ENCODE peak calls at places on chromosome 6, in six cellular contexts. N is right cardiac atrium, W is astrocyte of the spinal cord, P is breast epithelium, V is coronary artery, S is GM23248. F is an unnamed sample.

GRCh38 chr6:20699402-20699801 is 165.1 kb downstream of the CDKAL1 start:
- DNase-seq in N (no peak), P (no peak), W (no peak), V (no peak), S (no peak), F (no peak)

GRCh38 chr6:109493865-109494264 is 10.8 kb upstream of the ZBTB24 start:
- DNase-seq in S (no peak), V (no peak), P (no peak), N (no peak), W (no peak), F (no peak)

GRCh38 chr6:39923394-39923793 is 10.9 kb downstream of the MOCS1 start:
- DNase-seq in N (no peak), V (peak), S (no peak), W (no peak), P (peak), F (no peak)

GRCh38 chr6:81241126-81241525 is 511.4 kb downstream of the TENT5A start:
- DNase-seq in P (no peak), W (peak), V (no peak), S (peak), N (no peak), F (no peak)

GRCh38 chr6:64013061-64013410 is 377.4 kb downstream of the PHF3 start:
- DNase-seq in V (no peak), N (no peak), W (peak), P (no peak), S (no peak), F (no peak)

GRCh38 chr6:90350689-90351554 is 54.3 kb upstream of the BACH2 start:
- DNase-seq in S (no peak), P (no peak), W (no peak), N (no peak), V (no peak), F (peak)

GRCh38 chr6:157987788-157988699 is 6.4 kb downstream of the SYNJ2 start:
- DNase-seq in V (no peak), S (no peak), W (no peak), P (no peak), N (no peak), F (no peak)

GRCh38 chr6:27890351-27891299 is 21.6 kb downstream of the OR2B2 start:
- DNase-seq in W (peak), N (peak), S (peak), P (peak), V (no peak), F (peak)

GRCh38 chr6:10837692-10837996 is 695 bp downstream of the MAK start:
- DNase-seq in W (peak), P (no peak), S (peak), V (no peak), N (no peak), F (no peak)

GRCh38 chr6:142819603-142820335 is 125.2 kb downstream of the HIVEP2 start:
- DNase-seq in V (no peak), N (no peak), S (peak), P (no peak), W (peak), F (peak)

GRCh38 chr6:124961784-124962611 is at the start of gene RNF217:
- DNase-seq in P (no peak), S (peak), N (peak), W (peak), V (peak), F (no peak)

GRCh38 chr6:69953491-69953890 is 87.1 kb downstream of the COL19A1 start:
- DNase-seq in N (no peak), V (no peak), W (no peak), P (no peak), S (no peak), F (no peak)

GRCh38 chr6:95768539-95768938 is 191.2 kb downstream of the MANEA start:
- DNase-seq in P (no peak), V (no peak), N (no peak), W (no peak), S (no peak), F (no peak)

GRCh38 chr6:160051390-160051789 is 70.2 kb upstream of the SLC22A1 start:
- DNase-seq in V (no peak), S (no peak), P (no peak), N (no peak), W (peak), F (peak)

GRCh38 chr6:44257007-44257752 is at the start of gene SLC35B2:
- DNase-seq in N (peak), S (peak), W (peak), P (peak), V (no peak), F (no peak)

GRCh38 chr6:31615748-31616147 is 714 bp downstream of the AIF1 start:
- DNase-seq in V (no peak), P (no peak), S (no peak), W (no peak), N (no peak), F (peak)

GRCh38 chr6:121544691-121545090 is 109.2 kb downstream of the GJA1 start:
- DNase-seq in V (no peak), S (peak), N (no peak), P (no peak), W (no peak), F (no peak)

GRCh38 chr6:165774903-165775608 is 112.0 kb upstream of the PDE10A start:
- DNase-seq in W (peak), V (no peak), P (no peak), S (no peak), N (no peak), F (no peak)

GRCh38 chr6:19865178-19865577 is 28.0 kb downstream of the ID4 start:
- DNase-seq in P (no peak), N (no peak), S (no peak), W (no peak), V (no peak), F (no peak)

GRCh38 chr6:87257565-87257964 is 64.8 kb upstream of the SMIM8 start:
- DNase-seq in N (no peak), P (no peak), S (no peak), V (no peak), W (no peak), F (no peak)

GRCh38 chr6:139027620-139028182 is 844 bp upstream of the ABRACL start:
- DNase-seq in W (no peak), S (peak), V (no peak), P (no peak), N (no peak), F (no peak)

GRCh38 chr6:10154251-10154650 is 260.6 kb downstream of the TFAP2A start:
- DNase-seq in N (no peak), V (no peak), W (no peak), S (no peak), P (no peak), F (no peak)

GRCh38 chr6:139765825-139766285 is 391.4 kb upstream of the CITED2 start:
- DNase-seq in V (no peak), N (no peak), S (no peak), P (no peak), W (no peak), F (no peak)

GRCh38 chr6:113763883-113764282 is 93.3 kb upstream of the MARCKS start:
- DNase-seq in V (no peak), S (peak), W (peak), P (no peak), N (no peak), F (no peak)

GRCh38 chr6:13268914-13269532 is 59.3 kb downstream of the TBC1D7 start:
- DNase-seq in S (peak), P (no peak), V (no peak), W (peak), N (no peak), F (no peak)

GRCh38 chr6:31663087-31663960 is 1.5 kb downstream of the GPANK1 start:
- DNase-seq in S (peak), V (no peak), P (no peak), N (no peak), W (no peak), F (no peak)

GRCh38 chr6:43911625-43912577 is 141.9 kb downstream of the VEGFA start:
- DNase-seq in S (no peak), V (no peak), P (no peak), N (no peak), W (no peak), F (no peak)

GRCh38 chr6:116386581-116387299 is 16.0 kb downstream of the DSE start:
- DNase-seq in N (no peak), S (peak), V (no peak), W (peak), P (no peak), F (no peak)

GRCh38 chr6:158978752-158979151 is 21.2 kb downstream of the RSPH3 start:
- DNase-seq in V (no peak), W (peak), P (no peak), S (peak), N (no peak), F (no peak)

GRCh38 chr6:34491091-34491430 is 25.2 kb downstream of the PACSIN1 start:
- DNase-seq in P (no peak), N (no peak), W (peak), V (no peak), S (peak), F (no peak)

GRCh38 chr6:116012471-116012949 is 48.2 kb downstream of the FRK start:
- DNase-seq in P (no peak), S (peak), N (no peak), W (peak), V (no peak), F (no peak)

GRCh38 chr6:119030759-119031158 is 47.7 kb downstream of the FAM184A start:
- DNase-seq in S (no peak), V (no peak), N (no peak), P (no peak), W (no peak), F (no peak)

GRCh38 chr6:148448371-148449010 is 105.9 kb downstream of the SASH1 start:
- DNase-seq in P (no peak), N (no peak), V (peak), S (no peak), W (no peak), F (no peak)

GRCh38 chr6:164035912-164036485 is 621.5 kb downstream of the QKI start:
- DNase-seq in W (no peak), S (no peak), V (no peak), N (no peak), P (no peak), F (no peak)

GRCh38 chr6:25171301-25171700 is 107.9 kb upstream of the CARMIL1 start:
- DNase-seq in V (no peak), S (no peak), N (no peak), W (no peak), P (no peak), F (no peak)

DNA sequence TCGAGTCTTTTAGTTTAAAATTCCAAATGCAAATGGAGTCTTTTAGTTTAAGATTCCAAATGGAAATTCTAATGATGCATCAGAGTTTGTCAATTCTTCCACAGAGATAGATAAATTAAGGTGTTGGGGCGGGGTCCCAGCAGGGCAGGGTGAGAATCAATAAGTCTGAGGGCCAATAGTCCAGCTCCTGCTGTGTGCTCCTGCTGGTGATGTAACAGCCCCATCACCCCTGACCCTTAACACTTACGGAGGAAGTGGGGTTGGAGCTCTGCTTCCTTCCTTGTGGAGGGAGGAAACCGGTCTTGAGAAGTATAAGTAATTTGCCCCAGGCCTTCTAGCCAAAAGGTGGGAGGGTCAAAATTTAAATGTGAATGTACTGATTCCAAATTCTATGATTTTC is 17.3 kb downstream of the ZBTB2 start:
- DNase-seq in N (no peak), V (no peak), P (no peak), W (no peak), S (no peak), F (no peak)
- H3K4me3 ChIP-seq in N (no peak), V (no peak), P (no peak), W (no peak), S (no peak), F (no peak)

GRCh38 chr6:126811307-126811706 is 307.2 kb upstream of the RSPO3 start:
- DNase-seq in N (no peak), S (peak), W (peak), P (no peak), V (no peak), F (no peak)

GRCh38 chr6:126812651-126813050 is 305.8 kb upstream of the RSPO3 start:
- DNase-seq in V (no peak), P (no peak), S (peak), W (peak), N (peak), F (no peak)
- H3K4me3 ChIP-seq in V (no peak), P (no peak), S (no peak), W (no peak), N (no peak), F (no peak)

DNA sequence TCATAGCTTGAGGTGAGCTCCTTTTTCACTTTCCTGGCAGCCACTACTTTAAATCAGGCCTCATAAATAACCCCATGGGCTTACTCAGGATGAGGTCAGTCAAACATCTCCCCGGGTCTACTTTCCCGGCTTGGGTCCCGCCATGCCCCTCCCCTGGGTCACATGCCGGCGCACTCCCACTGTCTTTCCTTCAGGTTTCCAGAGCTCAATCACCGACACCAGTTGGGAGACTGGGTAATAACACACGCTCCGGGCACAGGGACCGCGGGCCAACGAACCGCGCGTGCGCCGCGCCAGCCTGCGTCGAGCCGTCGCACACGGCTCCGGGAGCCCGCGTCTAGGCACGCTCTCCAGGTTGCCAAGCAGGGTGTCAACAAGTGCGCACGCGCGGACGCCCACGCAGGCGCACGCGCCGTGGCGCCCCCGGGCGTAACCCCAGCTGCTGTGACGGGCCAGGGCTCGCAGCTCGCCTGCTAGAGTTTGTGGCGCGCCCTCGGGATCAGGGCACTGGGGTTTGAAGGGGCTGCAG is 31.6 kb downstream of the TFAP2B start:
- DNase-seq in P (peak), V (no peak), S (no peak), N (peak), W (no peak), F (no peak)
- H3K4me3 ChIP-seq in P (peak), V (peak), S (no peak), N (peak), W (peak), F (no peak)

GRCh38 chr6:1388927-1389790 is at the start of gene FOXF2:
- DNase-seq in N (no peak), S (peak), P (no peak), W (no peak), V (no peak), F (no peak)

GRCh38 chr6:1391692-1392309 is 2.4 kb downstream of the FOXF2 start:
- DNase-seq in W (no peak), N (no peak), V (no peak), P (no peak), S (peak), F (no peak)

GRCh38 chr6:1390071-1390804 is 862 bp downstream of the FOXF2 start:
- DNase-seq in N (no peak), V (no peak), S (peak), W (no peak), P (no peak), F (no peak)

GRCh38 chr6:1389791-1390070 is 355 bp downstream of the FOXF2 start:
- DNase-seq in N (no peak), V (no peak), S (no peak), W (no peak), P (no peak), F (no peak)

DNA sequence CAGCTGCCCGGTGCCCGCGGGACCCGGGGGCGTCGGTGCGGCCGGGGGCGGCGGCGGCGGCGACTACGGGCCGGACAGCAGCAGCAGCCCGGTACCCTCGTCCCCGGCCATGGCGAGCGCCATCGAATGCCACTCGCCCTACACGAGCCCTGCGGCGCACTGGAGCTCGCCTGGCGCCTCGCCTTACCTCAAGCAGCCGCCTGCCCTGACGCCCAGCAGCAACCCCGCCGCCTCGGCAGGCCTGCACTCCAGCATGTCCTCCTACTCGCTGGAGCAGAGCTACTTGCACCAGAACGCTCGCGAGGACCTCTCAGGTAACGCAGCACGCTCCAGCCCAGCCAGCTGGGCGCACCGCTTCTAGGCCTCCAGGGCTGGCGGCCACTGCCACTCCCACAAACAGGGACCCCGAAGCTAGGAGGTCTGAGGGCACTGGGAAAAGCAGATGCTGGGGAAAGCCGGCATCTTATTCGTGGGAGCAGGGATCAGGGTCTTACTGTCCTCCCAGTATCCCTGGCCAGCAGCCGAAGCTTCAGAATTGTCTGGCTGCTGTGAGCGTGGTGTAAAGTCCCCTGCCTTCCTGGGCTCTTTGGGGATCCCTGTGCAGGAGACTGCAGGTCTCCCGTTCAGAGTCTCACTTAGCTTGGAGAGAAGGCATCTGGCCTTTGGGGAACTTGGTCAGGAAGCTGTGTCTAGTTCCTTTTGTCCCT is 1.6 kb downstream of the FOXF2 start:
- DNase-seq in P (no peak), N (no peak), S (peak), V (no peak), W (no peak), F (no peak)
- H3K4me3 ChIP-seq in P (peak), N (peak), S (peak), V (peak), W (peak), F (no peak)

DNA sequence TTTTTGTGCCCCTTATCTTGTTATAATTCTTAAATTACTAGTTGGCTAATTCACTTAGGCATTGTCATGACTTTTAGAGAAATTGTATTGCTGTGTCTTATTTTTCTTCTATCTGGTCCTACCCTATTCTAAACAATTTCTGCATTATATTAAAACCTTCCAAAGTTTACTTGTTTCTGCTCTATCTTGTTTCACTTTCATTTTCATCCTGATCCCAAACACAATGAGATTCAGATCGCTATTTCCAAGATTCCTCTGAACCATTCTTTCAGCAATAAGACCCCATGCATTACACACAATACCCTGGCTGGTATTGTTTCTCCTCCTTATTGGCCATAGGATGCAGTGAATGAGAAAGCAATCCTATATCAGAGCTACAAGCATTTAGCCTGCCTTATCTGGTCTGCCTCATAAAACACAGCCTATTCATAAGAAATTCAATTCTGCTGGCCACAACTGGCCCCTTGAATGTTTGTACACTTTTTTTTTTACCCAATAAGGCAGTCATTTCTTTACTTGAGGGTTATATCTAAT is 69.9 kb upstream of the POU3F2 start:
- DNase-seq in W (peak), V (no peak), P (no peak), N (no peak), S (no peak), F (no peak)
- H3K4me3 ChIP-seq in W (peak), V (peak), P (peak), N (peak), S (peak), F (peak)

DNA sequence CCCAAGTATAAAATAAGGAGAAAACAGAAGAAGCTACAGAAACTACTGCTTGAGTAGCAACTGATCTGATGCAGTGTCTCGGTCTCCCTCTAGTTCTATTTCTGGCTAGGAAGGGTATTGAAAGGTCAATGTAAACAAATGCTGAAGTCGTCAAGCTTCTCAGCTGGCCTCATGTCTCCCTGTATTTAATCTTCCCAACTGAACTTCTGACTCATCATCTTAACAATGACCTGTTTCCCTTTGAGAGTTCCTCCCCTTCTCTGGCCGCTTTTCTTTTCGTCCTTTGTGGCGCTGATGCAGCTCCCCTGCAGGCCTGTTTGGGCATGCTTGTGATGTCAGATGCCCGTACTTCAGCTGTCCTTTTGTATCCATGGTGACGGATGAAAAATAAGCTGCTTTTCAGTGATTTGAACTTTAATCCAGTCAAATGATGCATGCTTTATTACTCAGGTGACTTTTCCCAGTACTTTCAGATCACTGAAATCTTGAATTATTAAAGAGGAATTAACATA is 7.8 kb upstream of the LCA5 start:
- DNase-seq in V (peak), N (peak), S (peak), W (peak), P (peak), F (no peak)
- H3K4me3 ChIP-seq in V (peak), N (peak), S (peak), W (no peak), P (no peak), F (no peak)

GRCh38 chr6:167679791-167680604 is 146.7 kb upstream of the AFDN start:
- DNase-seq in S (no peak), V (no peak), P (no peak), W (no peak), N (no peak), F (no peak)
- H3K4me3 ChIP-seq in S (no peak), V (no peak), P (no peak), W (no peak), N (no peak), F (no peak)

GRCh38 chr6:135905604-135906300 is 54.3 kb downstream of the PDE7B start:
- DNase-seq in V (no peak), N (peak), P (no peak), S (no peak), W (peak), F (no peak)
- H3K4me3 ChIP-seq in V (no peak), N (no peak), P (no peak), S (no peak), W (no peak), F (no peak)